ENCODE peak calls at places on chromosome X, in five cellular contexts. W is pancreas, E is mesendoderm, M is heart right ventricle, O is left ventricle myocardium inferior. H is an unnamed sample.

GRCh38 chrX:94430091-94430490 is 756.1 kb downstream of the FAM133A start:
- DNase-seq in O (no peak), W (no peak), E (no peak), M (no peak), H (no peak)

GRCh38 chrX:153878285-153878779 is 7.6 kb downstream of the L1CAM start:
- DNase-seq in W (no peak), M (no peak), O (no peak), E (no peak), H (no peak)

GRCh38 chrX:150239946-150240642 is 123.0 kb upstream of the MAMLD1 start:
- DNase-seq in W (no peak), M (no peak), E (no peak), O (no peak), H (peak; percentile 16)

GRCh38 chrX:136784231-136784630 is 3.5 kb upstream of the ARHGEF6 start:
- DNase-seq in M (no peak), O (no peak), W (no peak), E (no peak), H (no peak)

GRCh38 chrX:49838374-49838773 is 9.3 kb downstream of the PAGE4 start:
- DNase-seq in W (no peak), M (no peak), E (peak; percentile 37), O (no peak), H (peak; percentile 68)

GRCh38 chrX:39816871-39817731 is 280.7 kb downstream of the BCOR start:
- DNase-seq in M (no peak), E (peak; percentile 92), W (no peak), O (no peak), H (peak; percentile 91)

GRCh38 chrX:118603981-118604380 is 108.4 kb downstream of the DOCK11 start:
- DNase-seq in W (peak; percentile 26), M (no peak), E (peak; percentile 63), O (no peak), H (peak; percentile 79)

GRCh38 chrX:129823115-129823514 is 20.6 kb downstream of the ZDHHC9 start:
- DNase-seq in W (no peak), O (no peak), M (no peak), E (peak; percentile 39), H (peak; percentile 60)

GRCh38 chrX:111519215-111519614 is 7.8 kb downstream of the SERTM2 start:
- DNase-seq in M (no peak), E (peak; percentile 49), O (no peak), W (no peak), H (no peak)

GRCh38 chrX:1105671-1106419 is 106.6 kb downstream of the CRLF2 start:
- DNase-seq in W (no peak), E (no peak), M (no peak), O (no peak), H (peak; percentile 74)

GRCh38 chrX:45714864-45715263 is 514.2 kb upstream of the DIPK2B start:
- DNase-seq in O (no peak), W (no peak), E (no peak), M (no peak), H (no peak)

GRCh38 chrX:150536455-150537116 is 31.8 kb upstream of the MTM1 start:
- DNase-seq in O (no peak), M (no peak), W (no peak), E (no peak), H (no peak)

GRCh38 chrX:103431316-103431715 is 55.0 kb downstream of the BEX3 start:
- DNase-seq in W (no peak), M (no peak), O (no peak), E (no peak), H (no peak)

GRCh38 chrX:154333116-154333515 is 37.5 kb downstream of the TKTL1 start:
- DNase-seq in O (no peak), W (no peak), E (no peak), M (no peak), H (no peak)

GRCh38 chrX:9390121-9390520 is 74.7 kb upstream of the TBL1X start:
- DNase-seq in M (no peak), E (no peak), O (no peak), W (no peak), H (no peak)

GRCh38 chrX:68903111-68903510 is 74.3 kb downstream of the EFNB1 start:
- DNase-seq in W (no peak), E (no peak), O (no peak), M (no peak), H (no peak)

GRCh38 chrX:15143050-15143824 is 126.6 kb downstream of the ASB9 start:
- DNase-seq in E (peak; percentile 57), O (peak; percentile 13), W (peak; percentile 20), M (peak; percentile 11), H (peak; percentile 81)

GRCh38 chrX:8815460-8816065 is 14.4 kb upstream of the FAM9A start:
- DNase-seq in M (no peak), O (no peak), E (peak; percentile 74), W (no peak), H (peak; percentile 53)

GRCh38 chrX:153766098-153766817 is 2.2 kb downstream of the PLXNB3 start:
- DNase-seq in W (peak; percentile 16), M (peak; percentile 11), O (no peak), E (peak; percentile 50), H (peak; percentile 65)

GRCh38 chrX:116267511-116268040 is 97.0 kb downstream of the AGTR2 start:
- DNase-seq in M (no peak), W (no peak), O (no peak), E (no peak), H (no peak)

GRCh38 chrX:85569691-85570090 is 190.2 kb upstream of the POF1B start:
- DNase-seq in W (no peak), E (no peak), O (no peak), M (no peak), H (no peak)

GRCh38 chrX:148588649-148589310 is 88.4 kb downstream of the AFF2 start:
- DNase-seq in O (no peak), M (no peak), E (peak; percentile 17), W (no peak), H (peak; percentile 49)

GRCh38 chrX:73068467-73069364 is 10.6 kb downstream of the PABPC1L2A start:
- DNase-seq in W (no peak), M (no peak), E (no peak), O (no peak), H (no peak)

GRCh38 chrX:123720486-123720885 is 12.4 kb downstream of the THOC2 start:
- DNase-seq in E (no peak), W (no peak), O (no peak), M (no peak), H (no peak)

GRCh38 chrX:20311505-20311904 is 44.8 kb upstream of the RPS6KA3 start:
- DNase-seq in E (no peak), O (no peak), M (no peak), W (no peak), H (no peak)

GRCh38 chrX:152896450-152896849 is 1.4 kb upstream of the ZNF185 start:
- DNase-seq in O (no peak), M (no peak), E (no peak), W (no peak), H (no peak)

GRCh38 chrX:150234126-150234525 is 129.0 kb upstream of the MAMLD1 start:
- DNase-seq in O (no peak), W (no peak), E (no peak), M (no peak), H (peak; percentile 3)

GRCh38 chrX:16585486-16586370 is 64.2 kb upstream of the S100G start:
- DNase-seq in E (peak; percentile 69), O (no peak), W (no peak), M (no peak), H (peak; percentile 74)

GRCh38 chrX:40863671-40864070 is 128.3 kb upstream of the MED14 start:
- DNase-seq in O (no peak), E (no peak), W (no peak), M (no peak), H (no peak)

GRCh38 chrX:24093746-24094145 is 39.0 kb downstream of the EIF2S3 start:
- DNase-seq in O (no peak), E (no peak), M (no peak), W (no peak), H (no peak)

GRCh38 chrX:10278716-10279115 is 121.9 kb downstream of the CLCN4 start:
- DNase-seq in M (no peak), E (no peak), W (no peak), O (no peak), H (no peak)

GRCh38 chrX:13377537-13377936 is 57.7 kb upstream of the ATXN3L start:
- DNase-seq in W (no peak), O (no peak), E (no peak), M (no peak), H (no peak)

GRCh38 chrX:13380230-13380629 is 60.4 kb upstream of the ATXN3L start:
- DNase-seq in M (no peak), W (no peak), O (no peak), E (no peak), H (no peak)

GRCh38 chrX:13374364-13374763 is 54.5 kb upstream of the ATXN3L start:
- DNase-seq in E (no peak), M (no peak), W (no peak), O (no peak), H (no peak)

GRCh38 chrX:13373807-13374187 is 53.9 kb upstream of the ATXN3L start:
- DNase-seq in W (no peak), M (no peak), O (no peak), E (no peak), H (no peak)

DNA sequence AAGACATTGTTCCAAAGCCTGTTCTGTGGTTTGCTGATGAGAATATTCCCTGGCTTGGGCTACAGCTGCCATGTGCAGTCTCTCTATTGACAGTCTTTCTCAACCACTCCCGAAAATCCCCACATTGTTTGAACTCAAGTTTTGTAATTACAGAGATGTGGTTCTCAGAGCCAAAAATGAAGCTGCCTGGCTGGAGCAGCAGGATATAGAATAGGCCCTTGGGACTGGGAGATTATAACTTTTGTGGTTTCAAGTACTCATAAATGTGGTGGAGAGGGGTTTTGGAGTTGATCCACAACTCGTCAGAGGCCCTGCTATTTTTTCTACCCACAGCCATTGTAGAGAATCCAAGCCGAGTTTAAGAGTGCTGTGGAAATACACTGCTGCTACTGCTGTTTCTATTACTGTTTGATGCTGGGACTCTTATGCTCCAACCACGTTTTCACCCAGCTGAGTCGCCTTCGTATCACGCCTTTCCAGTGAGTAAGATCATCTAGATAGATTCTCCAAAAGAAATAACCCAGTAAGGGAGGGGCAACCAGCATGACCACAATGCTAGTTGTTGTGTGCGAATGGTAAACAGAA is 57.1 kb upstream of the ATXN3L start:
- DNase-seq in E (no peak), O (no peak), W (no peak), M (no peak), H (no peak)
- H3K27ac ChIP-seq in E (no peak overlapping the region), O (peak overlapping the region; percentile 67), W (no peak overlapping the region), M (no peak overlapping the region), H (peak overlapping the region; percentile 41)

GRCh38 chrX:46754450-46755075 is 4.4 kb downstream of the SLC9A7 start:
- DNase-seq in M (no peak), E (no peak), W (no peak), O (no peak), H (no peak)
- H3K4me3 ChIP-seq in M (no peak overlapping the region), E (no peak overlapping the region), W (no peak overlapping the region), O (no peak overlapping the region), H (no peak overlapping the region)

DNA sequence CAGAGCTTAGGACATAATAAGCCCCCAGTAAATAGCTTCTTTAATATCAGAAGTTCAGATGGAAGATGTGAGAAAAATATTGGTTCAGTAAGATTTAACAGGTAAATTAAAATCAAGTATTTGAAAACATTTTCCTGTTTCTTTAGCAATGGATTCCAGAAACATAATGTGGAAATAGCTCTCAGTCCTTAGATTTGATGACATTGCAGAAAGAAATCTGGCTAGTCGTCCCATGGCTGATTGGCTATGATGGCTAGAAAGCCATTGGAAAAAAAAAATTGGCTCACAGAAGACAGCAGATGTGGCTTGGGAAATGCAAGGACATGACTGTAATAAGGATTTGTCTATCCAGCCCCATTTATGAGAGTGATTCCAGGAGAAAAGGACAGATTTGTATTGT is 78.2 kb downstream of the AR start:
- DNase-seq in W (no peak), E (no peak), M (no peak), O (no peak), H (no peak)
- H3K27ac ChIP-seq in W (no peak overlapping the region), E (no peak overlapping the region), M (no peak overlapping the region), O (no peak overlapping the region), H (no peak overlapping the region)

GRCh38 chrX:3806630-3807029 is 93.2 kb upstream of the PRKX start:
- DNase-seq in E (no peak), M (no peak), W (no peak), O (no peak), H (peak; percentile 52)
- H3K4me3 ChIP-seq in E (no peak overlapping the region), M (no peak overlapping the region), W (no peak overlapping the region), O (no peak overlapping the region), H (no peak overlapping the region)